ENCODE peak calls at places on chromosomes 4 and X, in six cellular contexts. V is sigmoid colon; W is stimulated activated CD4-positive, alpha-beta T cell treated with anti-CD3 and anti-CD28 coated beads, Interleukin-12 subunit alpha, Interleukin-12 subunit beta, amount 100 ng/mL, for 4 hours; T is nephron progenitor cell; U is activated CD4-positive, CD25-positive, alpha-beta regulatory T cell; M is cardiac muscle cell. J is an unnamed sample.

GRCh38 chrX:10314530-10315104 is 157.8 kb downstream of the CLCN4 start:
- DNase-seq in V (no peak), W (no peak), T (no peak), U (no peak), M (no peak), J (no peak)

GRCh38 chr4:73007526-73008100 is 61.9 kb downstream of the COX18 start:
- DNase-seq in V (no peak), W (no peak), T (no peak), U (no peak), M (no peak), J (no peak)

GRCh38 chrX:54180403-54180802 is 2.7 kb downstream of the FAM120C start:
- DNase-seq in V (no peak), W (no peak), T (no peak), U (no peak), M (no peak), J (no peak)

GRCh38 chrX:121062289-121062688 is 14.9 kb downstream of the GLUD2 start:
- DNase-seq in V (no peak), W (no peak), T (no peak), U (no peak), M (no peak), J (no peak)

GRCh38 chr4:142316913-142317312 is 529.2 kb downstream of the INPP4B start:
- DNase-seq in V (no peak), W (no peak), T (no peak), U (no peak), M (no peak), J (no peak)

GRCh38 chr4:47642985-47643745 is 158.1 kb downstream of the ATP10D start:
- DNase-seq in V (no peak), W (no peak), T (no peak), U (no peak), M (no peak), J (no peak)

GRCh38 chr4:132593717-132594400 is 555.2 kb upstream of the PCDH10 start:
- DNase-seq in V (no peak), W (no peak), T (no peak), U (no peak), M (no peak), J (no peak)

GRCh38 chr4:17787315-17787714 is 5.9 kb upstream of the FAM184B start:
- DNase-seq in V (no peak), W (no peak), T (no peak), U (no peak), M (no peak), J (no peak)

GRCh38 chrX:18992829-18993228 is 8.9 kb upstream of the PHKA2 start:
- DNase-seq in V (no peak), W (no peak), T (no peak), U (no peak), M (no peak), J (no peak)

GRCh38 chr4:160026720-160027119 is 923.8 kb downstream of the RAPGEF2 start:
- DNase-seq in V (no peak), W (no peak), T (no peak), U (no peak), M (peak; percentile 0), J (peak; percentile 17)

GRCh38 chr4:5912614-5913019 is 19.7 kb upstream of the CRMP1 start:
- DNase-seq in V (no peak), W (no peak), T (no peak), U (no peak), M (no peak), J (peak; percentile 54)

GRCh38 chr4:128757712-128758111 is 51.8 kb upstream of the JADE1 start:
- DNase-seq in V (peak; percentile 75), W (no peak), T (peak; percentile 15), U (no peak), M (peak; percentile 65), J (peak; percentile 63)

GRCh38 chr4:80033581-80033980 is 39.4 kb downstream of the ANTXR2 start:
- DNase-seq in V (no peak), W (no peak), T (no peak), U (no peak), M (no peak), J (peak; percentile 28)